ENCODE peak calls at places on chromosomes 4 and X, in eight cellular contexts. H is fibroblast of lung; L is left lobe of liver; Y is AG08395; P is stimulated activated CD4-positive, alpha-beta T cell treated with anti-CD3 and anti-CD28 coated beads, Interleukin-4, amount 100 ng/mL, for 4 hours; R is activated naive CD4-positive, alpha-beta T cell treated with anti-CD3 and anti-CD28 coated beads, Interleukin-2, amount 10 ng/mL, durations not matched to agents 7 days and 5 days; Z is activated CD4-positive, CD25-positive, alpha-beta regulatory T cell treated with anti-CD3 and anti-CD28 coated beads, Interleukin-2, amount 50 U/mL, for 72 hours; B is left colon. X is an unnamed sample.
A peak's percentile ranks its signal among the peaks of the same experiment; 100 is the strongest.

GRCh38 chr4:151538963-151539362 is 130.0 kb downstream of the FHIP1A start:
- DNase-seq in H (no peak), L (no peak), Y (no peak), P (no peak), R (no peak), Z (no peak), B (no peak), X (no peak)

GRCh38 chr4:42570221-42570620 is 86.7 kb downstream of the ATP8A1 start:
- DNase-seq in H (no peak), L (no peak), Y (no peak), P (no peak), R (no peak), Z (no peak), B (peak; percentile 27), X (no peak)

GRCh38 chrX:21225643-21226042 is 148.6 kb upstream of the CNKSR2 start:
- DNase-seq in H (no peak), L (no peak), Y (peak; percentile 7), P (no peak), R (no peak), Z (no peak), B (no peak), X (no peak)

GRCh38 chr4:97953171-97953570 is 190.1 kb downstream of the STPG2 start:
- DNase-seq in H (no peak), L (no peak), Y (no peak), P (no peak), R (no peak), Z (no peak), B (no peak), X (no peak)

GRCh38 chrX:47370278-47370677 is at the start of gene ZNF157:
- DNase-seq in H (no peak), L (no peak), Y (no peak), P (no peak), R (no peak), Z (no peak), B (no peak), X (no peak)

GRCh38 chr4:11312389-11312788 is 116.3 kb downstream of the HS3ST1 start:
- DNase-seq in H (peak; percentile 0), L (no peak), Y (no peak), P (no peak), R (no peak), Z (no peak), B (no peak), X (no peak)

GRCh38 chr4:168569066-168569908 is 72.4 kb downstream of the PALLD start:
- DNase-seq in H (no peak), L (no peak), Y (peak; percentile 35), P (no peak), R (no peak), Z (no peak), B (peak; percentile 45), X (peak; percentile 90)

GRCh38 chr4:4651811-4652609 is 110.2 kb upstream of the STX18 start:
- DNase-seq in H (no peak), L (no peak), Y (no peak), P (no peak), R (no peak), Z (no peak), B (no peak), X (no peak)

GRCh38 chrX:10722804-10723364 is 102.5 kb upstream of the MID1 start:
- DNase-seq in H (peak; percentile 79), L (peak; percentile 44), Y (peak; percentile 59), P (peak; percentile 8), R (peak; percentile 50), Z (no peak), B (peak; percentile 27), X (peak; percentile 28)

GRCh38 chr4:2251073-2251794 is 9.3 kb upstream of the HAUS3 start:
- DNase-seq in H (no peak), L (no peak), Y (no peak), P (no peak), R (peak; percentile 18), Z (no peak), B (no peak), X (no peak)

GRCh38 chrX:153770606-153771175 is 6.6 kb downstream of the PLXNB3 start:
- DNase-seq in H (no peak), L (no peak), Y (no peak), P (no peak), R (no peak), Z (no peak), B (peak; percentile 13), X (no peak)

GRCh38 chr4:8761167-8761823 is 110.3 kb downstream of the HMX1 start:
- DNase-seq in H (no peak), L (no peak), Y (no peak), P (no peak), R (no peak), Z (no peak), B (peak; percentile 9), X (no peak)

GRCh38 chrX:76407795-76408194 is 19.7 kb upstream of the MAGEE1 start:
- DNase-seq in H (no peak), L (no peak), Y (no peak), P (no peak), R (no peak), Z (no peak), B (no peak), X (no peak)

GRCh38 chr4:140472156-140472555 is 25.9 kb downstream of the MGAT4D start:
- DNase-seq in H (no peak), L (no peak), Y (no peak), P (no peak), R (no peak), Z (no peak), B (no peak), X (no peak)

GRCh38 chrX:117138070-117138469 is 675.3 kb upstream of the CT83 start:
- DNase-seq in H (no peak), L (no peak), Y (no peak), P (no peak), R (no peak), Z (no peak), B (no peak), X (no peak)

GRCh38 chr4:128574706-128575105 is 234.8 kb upstream of the JADE1 start:
- DNase-seq in H (peak; percentile 87), L (no peak), Y (peak; percentile 15), P (peak; percentile 48), R (peak; percentile 85), Z (peak; percentile 60), B (peak; percentile 65), X (peak; percentile 89)

GRCh38 chr4:152185786-152186540 is 349.9 kb downstream of the FBXW7 start:
- DNase-seq in H (no peak), L (no peak), Y (no peak), P (no peak), R (no peak), Z (no peak), B (no peak), X (no peak)

GRCh38 chrX:54246866-54247265 is 63.8 kb upstream of the FAM120C start:
- DNase-seq in H (no peak), L (no peak), Y (no peak), P (no peak), R (no peak), Z (no peak), B (no peak), X (no peak)

GRCh38 chrX:39915596-39915995 is 182.2 kb downstream of the BCOR start:
- DNase-seq in H (no peak), L (no peak), Y (no peak), P (no peak), R (no peak), Z (no peak), B (no peak), X (no peak)

GRCh38 chr4:68123525-68123924 is 6.1 kb downstream of the TMPRSS11F start:
- DNase-seq in H (no peak), L (no peak), Y (no peak), P (no peak), R (no peak), Z (no peak), B (no peak), X (no peak)

GRCh38 chr4:174521800-174522182 is 497 bp downstream of the HPGD start:
- DNase-seq in H (no peak), L (no peak), Y (no peak), P (no peak), R (peak; percentile 29), Z (peak; percentile 35), B (peak; percentile 38), X (peak; percentile 81)

GRCh38 chr4:98081961-98082360 is 61.3 kb downstream of the STPG2 start:
- DNase-seq in H (no peak), L (no peak), Y (no peak), P (no peak), R (no peak), Z (no peak), B (no peak), X (no peak)

GRCh38 chr4:79964715-79965345 is 108.2 kb downstream of the ANTXR2 start:
- DNase-seq in H (peak; percentile 63), L (no peak), Y (no peak), P (no peak), R (no peak), Z (no peak), B (no peak), X (no peak)

GRCh38 chr4:81736324-81736723 is 264.6 kb upstream of the RASGEF1B start:
- DNase-seq in H (no peak), L (no peak), Y (no peak), P (no peak), R (no peak), Z (no peak), B (no peak), X (no peak)

GRCh38 chrX:17692709-17693346 is 44.5 kb upstream of the SCML1 start:
- DNase-seq in H (peak; percentile 71), L (no peak), Y (peak; percentile 14), P (no peak), R (no peak), Z (no peak), B (no peak), X (no peak)

GRCh38 chrX:17710836-17711235 is 26.5 kb upstream of the SCML1 start:
- DNase-seq in H (no peak), L (no peak), Y (no peak), P (no peak), R (no peak), Z (no peak), B (no peak), X (no peak)

GRCh38 chr4:135834471-135834870 is 1632.9 kb upstream of the PABPC4L start:
- DNase-seq in H (no peak), L (no peak), Y (no peak), P (no peak), R (no peak), Z (no peak), B (no peak), X (no peak)

GRCh38 chr4:12861422-12861821 is 622.7 kb downstream of the RAB28 start:
- DNase-seq in H (no peak), L (no peak), Y (no peak), P (no peak), R (no peak), Z (no peak), B (no peak), X (no peak)

GRCh38 chr4:26851129-26851528 is 9.5 kb upstream of the STIM2 start:
- DNase-seq in H (no peak), L (no peak), Y (no peak), P (no peak), R (no peak), Z (no peak), B (no peak), X (no peak)

GRCh38 chr4:88212253-88212561 is 53.8 kb upstream of the ABCG2 start:
- DNase-seq in H (no peak), L (no peak), Y (no peak), P (no peak), R (no peak), Z (no peak), B (no peak), X (no peak)

GRCh38 chr4:150720973-150721518 is 139.1 kb downstream of the MAB21L2 start:
- DNase-seq in H (no peak), L (no peak), Y (no peak), P (no peak), R (no peak), Z (no peak), B (no peak), X (no peak)